ENCODE peak calls at places on chromosomes 4 and X, in five cellular contexts. U, V, W, J and I are unnamed samples.

GRCh38 chrX:13398073-13398823 is 78.4 kb upstream of the ATXN3L start:
- DNase-seq in W (peak), J (peak), V (peak), U (no peak), I (peak)

GRCh38 chr4:182843813-182844325 is 73.3 kb downstream of the DCTD start:
- DNase-seq in J (no peak), V (no peak), W (no peak), U (no peak), I (no peak)

GRCh38 chr4:1793940-1794808 is 1.1 kb downstream of the FGFR3 start:
- DNase-seq in J (no peak), W (no peak), U (no peak), V (no peak), I (no peak)

GRCh38 chrX:6024204-6024603 is 204.5 kb downstream of the NLGN4X start:
- DNase-seq in W (no peak), V (no peak), J (peak), U (no peak), I (no peak)

GRCh38 chr4:58061967-58062366 is 951.8 kb upstream of the IGFBP7 start:
- DNase-seq in U (no peak), V (no peak), W (no peak), J (no peak), I (no peak)

GRCh38 chrX:127490000-127490399 is 562.2 kb downstream of the ACTRT1 start:
- DNase-seq in W (no peak), V (no peak), J (no peak), U (no peak), I (no peak)

GRCh38 chr4:146018247-146018646 is 79.6 kb upstream of the ZNF827 start:
- DNase-seq in W (no peak), U (no peak), J (no peak), V (no peak), I (no peak)

GRCh38 chr4:54550415-54551171 is 107.2 kb upstream of the KIT start:
- DNase-seq in W (no peak), J (no peak), U (no peak), V (no peak), I (no peak)

GRCh38 chr4:76334885-76335284 is 28.4 kb downstream of the STBD1 start:
- DNase-seq in W (no peak), V (no peak), J (no peak), U (no peak), I (no peak)

GRCh38 chr4:83889802-83890201 is 353.9 kb downstream of the GPAT3 start:
- DNase-seq in U (no peak), J (peak), W (no peak), V (no peak), I (peak)

GRCh38 chrX:154486052-154486395 is 391 bp downstream of the UBL4A start:
- DNase-seq in W (no peak), V (no peak), J (no peak), U (peak), I (no peak)

GRCh38 chrX:36344301-36344700 is 424.8 kb downstream of the CFAP47 start:
- DNase-seq in U (no peak), W (no peak), V (no peak), J (no peak), I (no peak)

GRCh38 chr4:169143335-169143734 is 127.4 kb downstream of the SH3RF1 start:
- DNase-seq in W (no peak), U (no peak), V (no peak), J (no peak), I (no peak)

GRCh38 chr4:148007303-148007702 is 275.4 kb downstream of the ARHGAP10 start:
- DNase-seq in V (no peak), J (peak), U (no peak), W (peak), I (peak)

GRCh38 chrX:120749141-120749846 is 119.4 kb upstream of the C1GALT1C1 start:
- DNase-seq in J (peak), V (no peak), W (no peak), U (no peak), I (no peak)

GRCh38 chr4:151532001-151532708 is 123.2 kb downstream of the FHIP1A start:
- DNase-seq in W (no peak), U (no peak), V (no peak), J (no peak), I (no peak)

GRCh38 chr4:153349206-153349805 is 4.8 kb downstream of the MND1 start:
- DNase-seq in V (no peak), J (no peak), U (no peak), W (no peak), I (no peak)

GRCh38 chr4:164876680-164877324 is at the start of gene APELA:
- DNase-seq in U (no peak), W (no peak), V (no peak), J (no peak), I (peak)

GRCh38 chr4:96317924-96318323 is 478.0 kb downstream of the PDHA2 start:
- DNase-seq in V (no peak), W (no peak), J (no peak), U (no peak), I (no peak)

GRCh38 chrX:40205471-40205870 is 107.7 kb upstream of the BCOR start:
- DNase-seq in V (no peak), J (no peak), W (no peak), U (no peak), I (no peak)

GRCh38 chr4:159451006-159451405 is 348.1 kb downstream of the RAPGEF2 start:
- DNase-seq in U (no peak), W (no peak), J (peak), V (no peak), I (no peak)

GRCh38 chr4:53346920-53347852 is 18.7 kb downstream of the SCFD2 start:
- DNase-seq in J (peak), U (no peak), W (no peak), V (no peak), I (no peak)

GRCh38 chr4:42172391-42172790 is 19.9 kb upstream of the BEND4 start:
- DNase-seq in W (no peak), J (no peak), V (no peak), U (no peak), I (no peak)

GRCh38 chrX:118632862-118633261 is 94.5 kb upstream of the IL13RA1 start:
- DNase-seq in J (no peak), U (no peak), V (no peak), W (no peak), I (no peak)

GRCh38 chr4:2843909-2844584 is 403 bp downstream of the ADD1 start:
- DNase-seq in W (no peak), J (no peak), V (peak), U (peak), I (no peak)

GRCh38 chr4:138178566-138178965 is 63.6 kb downstream of the SLC7A11 start:
- DNase-seq in W (no peak), U (no peak), J (peak), V (no peak), I (no peak)

GRCh38 chrX:68703849-68704248 is 56.4 kb downstream of the STARD8 start:
- DNase-seq in V (no peak), W (no peak), J (no peak), U (no peak), I (no peak)

GRCh38 chr4:165991325-165992180 is 118.5 kb downstream of the TLL1 start:
- DNase-seq in J (peak), U (no peak), W (peak), V (no peak), I (peak)

GRCh38 chrX:38805294-38806053 is 4.2 kb downstream of the MID1IP1 start:
- DNase-seq in W (peak), J (peak), V (peak), U (peak), I (no peak)

GRCh38 chrX:56385336-56385735 is 153.2 kb downstream of the KLF8 start:
- DNase-seq in J (no peak), W (no peak), U (no peak), V (no peak), I (no peak)

GRCh38 chr4:56723201-56723605 is 42.1 kb upstream of the HOPX start:
- DNase-seq in V (no peak), W (no peak), U (no peak), J (no peak), I (no peak)

GRCh38 chrX:64394874-64395567 is at the start of gene MTMR8:
- DNase-seq in J (no peak), V (peak), U (peak), W (no peak), I (no peak)

GRCh38 chr4:186190456-186191265 is 706 bp upstream of the CYP4V2 start:
- DNase-seq in J (peak), W (no peak), V (no peak), U (peak), I (no peak)

GRCh38 chrX:2320580-2321327 is 180.0 kb downstream of the DHRSX start:
- DNase-seq in V (peak), U (peak), W (peak), J (no peak), I (peak)

GRCh38 chr4:11165052-11165451 is 263.6 kb downstream of the HS3ST1 start:
- DNase-seq in U (no peak), V (no peak), J (peak), W (no peak), I (no peak)

GRCh38 chrX:78455901-78456300 is 128.5 kb upstream of the CYSLTR1 start:
- DNase-seq in J (peak), V (no peak), U (no peak), W (no peak), I (no peak)

GRCh38 chr4:187070158-187070557 is 346.5 kb upstream of the FAT1 start:
- DNase-seq in V (no peak), W (no peak), J (no peak), U (no peak), I (no peak)

GRCh38 chr4:40629401-40630334 is at the start of gene RBM47:
- DNase-seq in U (peak), W (peak), V (peak), J (peak), I (no peak)
- TF ChIP-seq CTCF in U (peak), W (no peak), V (no peak), J (no peak), I (no peak)

DNA sequence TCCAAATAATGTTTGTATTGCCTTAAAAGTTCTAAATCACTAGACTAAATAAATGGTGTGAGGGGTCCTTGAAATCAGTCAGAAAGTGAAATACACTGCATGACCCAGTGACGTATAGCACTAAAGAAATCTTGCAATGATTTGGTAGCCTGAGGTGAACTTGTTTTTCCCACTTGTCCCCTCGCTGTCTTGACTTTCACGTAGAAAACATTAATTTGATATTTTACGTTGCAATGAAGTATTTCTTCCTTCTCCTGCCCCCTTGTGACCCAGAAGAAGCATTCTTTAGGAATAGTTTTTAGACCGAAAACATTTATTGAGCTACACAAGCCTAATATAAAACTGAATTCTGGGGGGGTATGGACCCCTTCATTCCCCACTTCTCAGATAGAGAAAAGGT is 3.7 kb downstream of the KLB start:
- DNase-seq in V (no peak), W (no peak), J (no peak), U (no peak), I (no peak)
- TF ChIP-seq CTCF in V (peak), W (peak), J (peak), U (no peak), I (no peak)

DNA sequence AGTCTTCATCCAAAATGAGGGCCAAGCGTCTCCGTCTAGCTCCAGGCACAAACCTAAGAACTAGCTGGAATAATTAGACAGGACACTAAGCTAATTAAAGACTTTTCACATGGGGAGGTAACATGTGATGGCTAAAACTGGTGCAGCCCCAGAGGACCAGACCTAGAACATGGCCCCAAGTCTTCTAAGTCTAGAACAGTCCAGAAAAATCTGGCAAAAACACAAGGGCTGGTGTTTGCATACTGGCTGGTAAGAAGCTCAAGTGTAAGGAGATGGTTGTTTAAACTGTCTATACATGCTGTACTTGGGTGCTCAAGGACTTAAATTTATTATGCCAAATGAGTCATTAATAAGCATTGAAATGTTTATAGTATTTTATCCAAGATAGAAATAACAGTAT is 10.0 kb downstream of the SH3KBP1 start:
- DNase-seq in W (no peak), U (no peak), J (no peak), V (no peak), I (no peak)
- TF ChIP-seq CTCF in W (no peak), U (no peak), J (no peak), V (no peak), I (no peak)

DNA sequence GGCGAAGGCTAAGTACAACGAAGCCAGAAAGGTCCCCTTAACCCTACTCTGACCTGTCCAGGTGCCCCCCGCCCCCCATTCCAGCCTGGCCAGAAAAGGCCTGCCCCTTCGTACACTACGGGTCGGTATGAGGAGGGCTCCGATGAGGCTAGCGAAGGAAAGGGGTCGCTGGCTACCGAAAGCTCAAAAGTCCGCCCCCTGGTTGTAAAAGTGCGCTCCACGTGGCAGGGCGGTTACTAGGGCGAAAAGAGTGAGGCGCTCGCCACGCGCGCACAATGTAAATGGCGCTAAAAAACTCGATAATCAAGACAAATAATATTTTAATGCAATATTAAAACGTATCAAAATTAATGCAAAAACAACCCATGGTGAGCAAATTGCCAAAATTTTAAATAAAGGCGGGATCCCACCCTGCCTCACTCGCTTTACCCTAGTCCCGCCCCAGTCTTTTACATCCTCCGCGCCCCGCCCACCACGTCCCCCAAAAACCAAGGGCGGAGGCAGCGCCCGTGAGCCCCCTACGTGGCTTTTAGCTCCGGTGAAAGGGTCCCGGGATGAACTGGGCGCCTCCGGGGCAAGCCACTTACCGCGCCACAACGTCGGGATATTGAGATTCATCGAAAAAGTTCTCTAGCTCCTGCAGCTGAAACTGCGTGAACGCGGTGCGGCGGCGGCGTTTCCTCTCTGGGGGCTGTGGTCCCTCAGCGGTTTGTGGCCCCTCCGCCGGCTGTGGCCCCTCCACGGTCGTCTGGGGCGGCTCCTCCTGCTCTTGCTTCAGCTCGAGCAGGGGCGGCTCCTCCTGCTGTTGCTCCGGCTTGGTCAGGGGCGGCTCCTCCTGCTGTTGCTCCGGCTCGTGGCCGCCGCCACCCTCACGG is 929 bp downstream of the ESX1 start:
- DNase-seq in W (no peak), J (no peak), V (no peak), U (no peak), I (no peak)
- TF ChIP-seq CTCF in W (no peak), J (no peak), V (no peak), U (no peak), I (no peak)

DNA sequence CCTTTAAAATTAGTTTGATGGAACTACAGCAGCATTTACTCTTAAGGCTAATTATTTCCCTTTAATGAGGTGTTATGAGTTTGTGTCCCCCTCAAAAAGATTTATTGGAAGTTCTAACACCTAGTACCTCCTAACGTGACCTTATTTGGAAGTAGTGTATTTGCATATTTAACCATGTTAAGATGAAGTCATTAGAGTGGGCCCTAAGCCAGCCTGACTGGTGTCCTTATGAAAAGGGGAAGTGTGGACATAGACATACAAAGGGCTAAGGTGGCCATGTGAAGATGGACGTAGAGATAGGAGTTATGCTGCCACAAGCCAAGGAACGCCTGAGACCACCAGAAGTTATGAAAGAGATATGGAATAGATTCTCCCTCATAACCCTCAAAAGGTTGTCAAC is 985.4 kb upstream of the INTU start:
- DNase-seq in U (no peak), V (no peak), J (no peak), W (no peak), I (no peak)
- TF ChIP-seq CTCF in U (no peak), V (no peak), J (no peak), W (no peak), I (no peak)